ENCODE peak calls at places on chromosomes 11 and 22, in eight cellular contexts. Z is brain microvascular endothelial cell, O is kidney epithelial cell, D is NB4, G is AG04450, M is chondrocyte, S is MM.1S, P is cardiac fibroblast. I is an unnamed sample.

GRCh38 chr22:49549851-49550430 is 277.7 kb downstream of the BRD1 start:
- DNase-seq in P (no peak), Z (no peak), M (no peak), G (no peak), D (no peak), S (no peak), O (no peak), I (no peak)

GRCh38 chr22:23183107-23183698 is 2.9 kb downstream of the BCR start:
- DNase-seq in P (peak; percentile 74), S (peak; percentile 43), O (no peak), D (peak; percentile 61), Z (peak; percentile 43), M (no peak), G (no peak), I (no peak)

GRCh38 chr22:41612626-41613025 is 8.2 kb downstream of the DESI1 start:
- DNase-seq in O (no peak), Z (no peak), M (no peak), P (no peak), S (no peak), D (no peak), G (no peak), I (no peak)

GRCh38 chr11:68792400-68792955 is 41.2 kb upstream of the TESMIN start:
- DNase-seq in P (no peak), S (no peak), G (no peak), O (no peak), D (no peak), M (no peak), Z (peak; percentile 19), I (no peak)

GRCh38 chr11:41486436-41486835 is 27.0 kb upstream of the LRRC4C start:
- DNase-seq in G (no peak), O (no peak), S (no peak), D (no peak), P (no peak), Z (peak; percentile 28), M (no peak), I (no peak)

GRCh38 chr11:68118753-68119448 is 2.3 kb downstream of the CHKA start:
- DNase-seq in P (peak; percentile 35), M (no peak), G (no peak), Z (no peak), S (no peak), O (no peak), D (peak; percentile 88), I (peak; percentile 65)

GRCh38 chr11:100682247-100682969 is 4.7 kb upstream of the ARHGAP42 start:
- DNase-seq in G (no peak), S (peak; percentile 45), D (peak; percentile 5), P (peak; percentile 66), O (no peak), M (no peak), Z (no peak), I (no peak)

GRCh38 chr11:65891180-65892136 is 985 bp downstream of the CCDC85B start:
- DNase-seq in S (no peak), Z (no peak), G (no peak), M (no peak), P (peak; percentile 65), O (no peak), D (peak; percentile 84), I (no peak)

GRCh38 chr11:62552931-62553838 is 6.6 kb upstream of the AHNAK start:
- DNase-seq in M (no peak), P (peak; percentile 95), Z (peak; percentile 94), D (peak; percentile 90), O (peak; percentile 92), G (peak; percentile 84), S (no peak), I (no peak)

GRCh38 chr11:119338318-119338890 is 2.3 kb downstream of the C1QTNF5 start:
- DNase-seq in D (peak; percentile 78), P (peak; percentile 82), O (no peak), G (no peak), Z (peak; percentile 67), M (peak; percentile 56), S (peak; percentile 73), I (peak; percentile 84)

GRCh38 chr11:119210035-119210434 is 3.9 kb downstream of the CBL start:
- DNase-seq in P (no peak), G (no peak), S (no peak), Z (peak; percentile 33), D (peak; percentile 32), O (no peak), M (no peak), I (no peak)

GRCh38 chr11:121540627-121541026 is 87.9 kb upstream of the SORL1-AS1 start:
- DNase-seq in Z (no peak), S (no peak), P (no peak), D (peak; percentile 59), G (no peak), M (no peak), O (no peak), I (no peak)

GRCh38 chr11:117319214-117319840 is 3.3 kb upstream of the BACE1 start:
- DNase-seq in Z (peak; percentile 56), D (no peak), P (peak; percentile 87), M (no peak), S (no peak), O (no peak), G (no peak), I (no peak)

GRCh38 chr11:14894657-14895598 is 2.9 kb upstream of the CYP2R1 start:
- DNase-seq in D (peak; percentile 97), G (no peak), O (no peak), M (no peak), P (peak; percentile 80), S (no peak), Z (no peak), I (no peak)

GRCh38 chr11:122634507-122634906 is 21.0 kb upstream of the UBASH3B start:
- DNase-seq in O (no peak), P (no peak), S (no peak), G (no peak), D (peak; percentile 30), M (no peak), Z (peak; percentile 50), I (no peak)

GRCh38 chr11:111833524-111833923 is 37.9 kb downstream of the ALG9 start:
- DNase-seq in S (no peak), G (no peak), P (peak; percentile 32), M (no peak), O (no peak), D (no peak), Z (peak; percentile 3), I (no peak)
- TF ChIP-seq CTCF in S (no peak), G (no peak), P (no peak), M (peak; percentile 58), O (no peak), D (no peak), Z (peak; percentile 26), I (no peak)

GRCh38 chr11:85540635-85541034 is 86.5 kb downstream of the DLG2 start:
- DNase-seq in P (no peak), M (no peak), G (no peak), Z (no peak), O (no peak), S (no peak), D (no peak), I (no peak)
- TF ChIP-seq CTCF in P (no peak), M (no peak), G (no peak), Z (peak; percentile 29), O (no peak), S (no peak), D (no peak), I (no peak)

DNA sequence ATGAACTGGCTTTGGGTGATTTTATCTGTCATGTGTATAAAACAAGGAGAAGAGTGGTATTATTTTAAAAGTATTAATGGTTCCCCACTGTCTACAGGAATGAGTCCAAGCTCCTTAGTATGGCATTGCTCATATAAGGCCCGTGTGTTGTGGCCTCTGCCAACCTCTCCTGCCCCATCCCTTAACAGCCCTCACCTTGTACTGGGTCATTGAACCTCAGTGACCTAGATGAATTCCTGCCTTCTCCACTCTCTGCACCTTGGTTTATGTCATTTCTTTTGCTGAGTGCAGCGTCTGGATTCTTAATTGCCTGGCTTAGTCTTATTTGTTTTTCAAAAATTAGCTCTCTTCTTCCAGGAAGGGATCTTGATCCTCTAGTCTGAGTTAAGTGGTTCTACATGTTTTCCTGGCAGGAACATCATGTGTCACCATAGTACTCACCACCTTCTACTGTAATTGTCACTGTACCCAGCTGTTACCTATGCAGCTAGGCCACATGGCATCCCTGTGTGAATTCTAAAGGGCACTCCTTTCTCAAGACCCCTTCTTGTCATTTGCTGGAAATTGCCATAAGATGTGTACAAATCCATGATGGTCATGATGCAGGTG is 36.2 kb upstream of the POGLUT3 start:
- DNase-seq in M (no peak), G (no peak), O (no peak), Z (no peak), S (no peak), P (no peak), D (no peak), I (no peak)
- TF ChIP-seq CTCF in M (no peak), G (no peak), O (no peak), Z (no peak), S (no peak), P (no peak), D (no peak), I (no peak)

GRCh38 chr11:114317738-114318137 is 21.5 kb downstream of the NNMT start:
- DNase-seq in M (no peak), D (peak; percentile 45), G (peak; percentile 24), Z (no peak), S (peak; percentile 77), P (peak; percentile 78), O (no peak), I (no peak)
- TF ChIP-seq CTCF in M (peak; percentile 75), D (peak; percentile 63), G (peak; percentile 77), Z (peak; percentile 67), S (peak; percentile 86), P (peak; percentile 36), O (peak; percentile 86), I (peak; percentile 22)

DNA sequence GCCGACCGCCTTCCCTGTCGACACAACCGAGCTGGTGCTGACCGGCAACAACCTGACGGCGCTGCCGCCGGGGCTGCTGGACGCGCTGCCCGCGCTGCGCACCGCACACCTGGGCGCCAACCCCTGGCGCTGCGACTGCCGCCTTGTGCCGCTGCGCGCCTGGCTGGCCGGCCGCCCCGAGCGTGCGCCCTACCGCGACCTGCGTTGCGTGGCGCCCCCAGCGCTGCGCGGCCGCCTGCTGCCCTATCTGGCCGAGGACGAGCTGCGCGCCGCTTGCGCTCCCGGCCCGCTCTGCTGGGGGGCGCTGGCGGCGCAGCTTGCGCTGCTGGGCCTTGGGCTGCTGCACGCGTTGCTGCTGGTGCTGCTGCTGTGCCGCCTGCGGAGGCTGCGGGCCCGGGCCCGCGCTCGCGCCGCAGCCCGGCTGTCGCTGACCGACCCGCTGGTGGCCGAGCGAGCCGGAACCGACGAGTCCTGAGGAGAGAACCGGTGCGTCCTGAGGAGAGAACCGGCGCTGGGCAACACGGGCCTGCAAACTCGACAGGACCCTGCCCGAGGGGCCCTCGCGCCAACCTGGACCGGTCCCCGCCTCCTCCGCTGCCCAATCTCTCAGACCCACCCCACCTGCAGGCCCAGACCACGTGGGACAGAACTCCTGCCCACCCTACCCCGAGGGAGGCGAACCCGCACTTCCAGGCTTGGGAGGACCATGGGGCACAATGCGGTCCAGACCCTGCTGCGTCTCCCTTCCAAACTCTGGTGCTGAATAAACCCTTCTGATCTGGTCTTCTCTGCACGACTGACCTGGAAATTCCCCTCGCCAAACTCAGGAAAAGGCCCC is 870 bp downstream of the GP1BB start:
- DNase-seq in O (no peak), M (no peak), G (no peak), S (no peak), D (peak; percentile 72), P (peak; percentile 22), Z (no peak), I (no peak)
- TF ChIP-seq CTCF in O (no peak), M (no peak), G (no peak), S (no peak), D (peak; percentile 21), P (no peak), Z (no peak), I (peak; percentile 45)

GRCh38 chr22:29700949-29701927 is 18.6 kb upstream of the CABP7 start:
- DNase-seq in Z (no peak), S (no peak), O (peak; percentile 31), D (peak; percentile 47), G (no peak), M (no peak), P (peak; percentile 18), I (no peak)
- TF ChIP-seq CTCF in Z (peak; percentile 46), S (no peak), O (peak; percentile 44), D (no peak), G (peak; percentile 25), M (peak; percentile 47), P (peak; percentile 19), I (no peak)

I was measured in GM10248.